ENCODE peak calls at places on chromosome 11, in eight cellular contexts. One of them, this sample, is unnamed.

GRCh38 chr11:129230006-129230405 is 37.9 kb upstream of the ARHGAP32 start:
- DNase-seq in OCI-LY7: no peak
- DNase-seq in pancreas: no peak
- DNase-seq in psoas muscle: no peak
- DNase-seq in HFF-Myc: no peak
- DNase-seq in dorsolateral prefrontal cortex: no peak
- DNase-seq in AG04449: no peak
- DNase-seq in upper lobe of left lung: no peak
- DNase-seq in this sample: no peak

GRCh38 chr11:64489831-64490441 is 101.1 kb upstream of the SLC22A12 start:
- DNase-seq in OCI-LY7: peak; percentile 41
- DNase-seq in pancreas: peak; percentile 86
- DNase-seq in psoas muscle: peak; percentile 66
- DNase-seq in HFF-Myc: no peak
- DNase-seq in dorsolateral prefrontal cortex: peak; percentile 57
- DNase-seq in AG04449: no peak
- DNase-seq in upper lobe of left lung: peak; percentile 85
- DNase-seq in this sample: no peak

GRCh38 chr11:41456288-41456687 is 3.2 kb downstream of the LRRC4C start:
- DNase-seq in OCI-LY7: no peak
- DNase-seq in pancreas: no peak
- DNase-seq in psoas muscle: no peak
- DNase-seq in HFF-Myc: no peak
- DNase-seq in dorsolateral prefrontal cortex: no peak
- DNase-seq in AG04449: no peak
- DNase-seq in upper lobe of left lung: no peak
- DNase-seq in this sample: no peak

GRCh38 chr11:64644348-64645242 is 53.6 kb downstream of the SLC22A12 start:
- DNase-seq in OCI-LY7: peak; percentile 37
- DNase-seq in pancreas: no peak
- DNase-seq in psoas muscle: no peak
- DNase-seq in HFF-Myc: no peak
- DNase-seq in dorsolateral prefrontal cortex: no peak
- DNase-seq in AG04449: no peak
- DNase-seq in upper lobe of left lung: no peak
- DNase-seq in this sample: no peak

GRCh38 chr11:24645563-24645962 is 148.7 kb downstream of the LUZP2 start:
- DNase-seq in OCI-LY7: no peak
- DNase-seq in pancreas: no peak
- DNase-seq in psoas muscle: no peak
- DNase-seq in HFF-Myc: no peak
- DNase-seq in dorsolateral prefrontal cortex: no peak
- DNase-seq in AG04449: no peak
- DNase-seq in upper lobe of left lung: no peak
- DNase-seq in this sample: no peak

GRCh38 chr11:40434941-40435340 is 1024.5 kb downstream of the LRRC4C start:
- DNase-seq in OCI-LY7: no peak
- DNase-seq in pancreas: no peak
- DNase-seq in psoas muscle: no peak
- DNase-seq in HFF-Myc: no peak
- DNase-seq in dorsolateral prefrontal cortex: no peak
- DNase-seq in AG04449: no peak
- DNase-seq in upper lobe of left lung: no peak
- DNase-seq in this sample: no peak

GRCh38 chr11:119316017-119316728 is 757 bp downstream of the MCAM start:
- DNase-seq in OCI-LY7: no peak
- DNase-seq in pancreas: no peak
- DNase-seq in psoas muscle: peak; percentile 76
- DNase-seq in HFF-Myc: no peak
- DNase-seq in dorsolateral prefrontal cortex: peak; percentile 87
- DNase-seq in AG04449: no peak
- DNase-seq in upper lobe of left lung: peak; percentile 80
- DNase-seq in this sample: no peak

GRCh38 chr11:116424615-116425261 is 348.0 kb downstream of the BUD13 start:
- DNase-seq in OCI-LY7: no peak
- DNase-seq in pancreas: no peak
- DNase-seq in psoas muscle: no peak
- DNase-seq in HFF-Myc: no peak
- DNase-seq in dorsolateral prefrontal cortex: no peak
- DNase-seq in AG04449: no peak
- DNase-seq in upper lobe of left lung: no peak
- DNase-seq in this sample: no peak

GRCh38 chr11:105181521-105181920 is 42.0 kb upstream of the CARD18 start:
- DNase-seq in OCI-LY7: no peak
- DNase-seq in pancreas: no peak
- DNase-seq in psoas muscle: no peak
- DNase-seq in HFF-Myc: no peak
- DNase-seq in dorsolateral prefrontal cortex: no peak
- DNase-seq in AG04449: peak; percentile 17
- DNase-seq in upper lobe of left lung: no peak
- DNase-seq in this sample: no peak

GRCh38 chr11:67484847-67485311 is 2.1 kb downstream of the AIP start:
- DNase-seq in OCI-LY7: peak; percentile 85
- DNase-seq in pancreas: no peak
- DNase-seq in psoas muscle: no peak
- DNase-seq in HFF-Myc: no peak
- DNase-seq in dorsolateral prefrontal cortex: no peak
- DNase-seq in AG04449: no peak
- DNase-seq in upper lobe of left lung: no peak
- DNase-seq in this sample: no peak

GRCh38 chr11:129790131-129790530 is 25.5 kb upstream of the TMEM45B start:
- DNase-seq in OCI-LY7: no peak
- DNase-seq in pancreas: no peak
- DNase-seq in psoas muscle: no peak
- DNase-seq in HFF-Myc: no peak
- DNase-seq in dorsolateral prefrontal cortex: no peak
- DNase-seq in AG04449: no peak
- DNase-seq in upper lobe of left lung: no peak
- DNase-seq in this sample: no peak

GRCh38 chr11:2466869-2467694 is 22.3 kb downstream of the KCNQ1 start:
- DNase-seq in OCI-LY7: no peak
- DNase-seq in pancreas: no peak
- DNase-seq in psoas muscle: no peak
- DNase-seq in HFF-Myc: no peak
- DNase-seq in dorsolateral prefrontal cortex: no peak
- DNase-seq in AG04449: no peak
- DNase-seq in upper lobe of left lung: peak; percentile 63
- DNase-seq in this sample: no peak

DNA sequence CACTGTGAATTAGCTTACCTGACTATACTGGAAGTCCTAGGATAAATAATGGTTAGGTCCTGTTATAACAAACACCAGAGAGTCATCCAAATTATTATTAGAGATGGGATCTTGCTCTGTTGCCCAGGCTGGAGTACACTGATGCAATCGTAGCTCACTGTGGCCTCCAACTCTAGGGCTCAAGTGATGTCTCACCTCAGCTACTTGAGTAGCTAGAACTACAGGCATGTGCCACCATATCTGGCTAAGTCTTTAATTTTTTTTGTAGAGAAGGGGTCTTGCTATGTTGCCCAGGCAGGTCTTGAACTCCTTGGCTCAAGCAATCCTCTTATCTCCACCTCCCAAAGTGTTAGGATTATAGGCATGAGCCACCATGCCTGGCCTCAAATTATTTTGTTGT is 37.2 kb downstream of the OSBP start:
- DNase-seq in OCI-LY7: no peak
- DNase-seq in pancreas: no peak
- DNase-seq in psoas muscle: no peak
- DNase-seq in HFF-Myc: no peak
- DNase-seq in dorsolateral prefrontal cortex: no peak
- DNase-seq in AG04449: no peak
- DNase-seq in upper lobe of left lung: no peak
- DNase-seq in this sample: no peak
- TF ChIP-seq CTCF in OCI-LY7: no peak
- TF ChIP-seq CTCF in pancreas: no peak
- TF ChIP-seq CTCF in psoas muscle: no peak
- TF ChIP-seq CTCF in HFF-Myc: no peak
- TF ChIP-seq CTCF in dorsolateral prefrontal cortex: no peak
- TF ChIP-seq CTCF in AG04449: no peak
- TF ChIP-seq CTCF in upper lobe of left lung: no peak
- TF ChIP-seq CTCF in this sample: no peak

DNA sequence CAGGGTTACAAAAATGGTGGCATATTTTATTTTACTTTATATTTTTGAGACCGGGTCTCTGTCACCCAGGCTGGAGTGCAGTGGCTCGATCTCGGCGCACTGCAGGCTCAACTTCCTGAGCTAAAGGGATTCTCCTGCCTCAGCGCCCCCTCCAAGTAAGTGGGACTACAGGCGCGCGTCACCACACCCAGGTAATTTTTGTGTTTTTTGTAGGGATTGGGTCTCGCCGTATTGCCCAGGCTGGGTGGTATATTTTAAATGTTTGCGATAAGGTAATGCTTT is 652 bp upstream of the FOSL1 start:
- DNase-seq in OCI-LY7: no peak
- DNase-seq in pancreas: no peak
- DNase-seq in psoas muscle: no peak
- DNase-seq in HFF-Myc: no peak
- DNase-seq in dorsolateral prefrontal cortex: no peak
- DNase-seq in AG04449: no peak
- DNase-seq in upper lobe of left lung: no peak
- DNase-seq in this sample: no peak
- H3K4me3 ChIP-seq in OCI-LY7: no peak overlapping the region
- H3K4me3 ChIP-seq in pancreas: no peak overlapping the region
- H3K4me3 ChIP-seq in psoas muscle: peak overlapping the region; percentile 82
- H3K4me3 ChIP-seq in HFF-Myc: peak overlapping the region; percentile 71
- H3K4me3 ChIP-seq in dorsolateral prefrontal cortex: peak overlapping the region; percentile 42
- H3K4me3 ChIP-seq in AG04449: peak overlapping the region; percentile 98
- H3K4me3 ChIP-seq in upper lobe of left lung: peak overlapping the region; percentile 69
- H3K4me3 ChIP-seq in this sample: peak overlapping the region; percentile 70

GRCh38 chr11:35305670-35306382 is 113.5 kb downstream of the SLC1A2 start:
- DNase-seq in OCI-LY7: peak; percentile 42
- DNase-seq in pancreas: no peak
- DNase-seq in psoas muscle: no peak
- DNase-seq in HFF-Myc: no peak
- DNase-seq in dorsolateral prefrontal cortex: no peak
- DNase-seq in AG04449: no peak
- DNase-seq in upper lobe of left lung: no peak
- DNase-seq in this sample: peak; percentile 32
- TF ChIP-seq CTCF in OCI-LY7: peak; percentile 73
- TF ChIP-seq CTCF in pancreas: no peak
- TF ChIP-seq CTCF in psoas muscle: no peak
- TF ChIP-seq CTCF in HFF-Myc: peak; percentile 64
- TF ChIP-seq CTCF in dorsolateral prefrontal cortex: peak; percentile 6
- TF ChIP-seq CTCF in AG04449: peak; percentile 60
- TF ChIP-seq CTCF in upper lobe of left lung: peak; percentile 24
- TF ChIP-seq CTCF in this sample: peak; percentile 71

DNA sequence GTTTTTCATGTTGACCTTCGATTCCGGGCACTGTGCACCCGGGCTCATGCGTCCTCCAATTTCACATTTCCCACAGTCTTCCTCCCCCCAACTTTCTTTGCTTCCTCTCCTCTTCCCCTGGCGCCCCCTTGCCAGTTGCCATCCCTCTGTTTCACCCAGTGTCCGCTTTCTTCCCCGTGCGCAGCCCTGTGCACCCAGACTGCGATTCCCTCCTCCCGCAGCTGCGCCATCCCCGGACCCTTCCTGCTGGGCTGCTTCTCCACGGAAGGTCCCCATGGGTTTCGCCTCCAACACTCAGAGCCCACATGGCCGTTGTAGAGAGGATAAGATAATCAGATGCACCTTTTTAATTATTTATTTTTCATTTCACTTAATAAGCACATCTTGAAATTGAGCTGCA is 791.1 kb downstream of the NTM start:
- DNase-seq in OCI-LY7: no peak
- DNase-seq in pancreas: no peak
- DNase-seq in psoas muscle: no peak
- DNase-seq in HFF-Myc: no peak
- DNase-seq in dorsolateral prefrontal cortex: no peak
- DNase-seq in AG04449: no peak
- DNase-seq in upper lobe of left lung: peak; percentile 51
- DNase-seq in this sample: no peak
- H3K4me3 ChIP-seq in OCI-LY7: no peak overlapping the region
- H3K4me3 ChIP-seq in pancreas: no peak overlapping the region
- H3K4me3 ChIP-seq in psoas muscle: no peak overlapping the region
- H3K4me3 ChIP-seq in HFF-Myc: no peak overlapping the region
- H3K4me3 ChIP-seq in dorsolateral prefrontal cortex: no peak overlapping the region
- H3K4me3 ChIP-seq in AG04449: no peak overlapping the region
- H3K4me3 ChIP-seq in upper lobe of left lung: no peak overlapping the region
- H3K4me3 ChIP-seq in this sample: no peak overlapping the region

DNA sequence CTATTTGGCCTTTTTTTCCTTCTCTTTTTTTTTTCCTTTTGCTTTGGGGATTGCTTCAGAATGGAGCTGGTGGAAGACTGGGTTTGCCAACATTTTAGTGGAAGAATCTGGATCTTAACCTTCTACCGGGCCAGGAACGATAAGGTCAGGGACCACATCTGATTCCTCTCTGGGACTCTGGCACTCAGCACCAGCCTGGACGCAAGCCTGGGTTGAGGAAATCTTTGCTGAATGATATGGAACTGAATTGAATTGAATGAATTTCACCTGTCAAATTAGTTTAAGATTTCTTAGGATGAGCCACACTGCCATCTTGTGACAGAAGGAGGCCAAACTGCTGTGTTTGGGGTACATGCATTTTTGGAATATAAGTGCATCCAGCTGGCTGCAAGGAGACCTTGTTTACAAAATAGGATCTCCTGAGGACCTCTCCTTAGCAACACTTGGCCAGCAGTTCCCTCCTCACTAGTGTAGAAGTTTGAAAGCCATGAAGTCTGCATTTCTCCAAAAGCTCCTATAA is 30.4 kb downstream of the TPBGL start:
- DNase-seq in OCI-LY7: peak; percentile 51
- DNase-seq in pancreas: peak; percentile 7
- DNase-seq in psoas muscle: peak; percentile 23
- DNase-seq in HFF-Myc: no peak
- DNase-seq in dorsolateral prefrontal cortex: peak; percentile 5
- DNase-seq in AG04449: no peak
- DNase-seq in upper lobe of left lung: no peak
- DNase-seq in this sample: no peak
- TF ChIP-seq CTCF in OCI-LY7: peak; percentile 82
- TF ChIP-seq CTCF in pancreas: no peak
- TF ChIP-seq CTCF in psoas muscle: no peak
- TF ChIP-seq CTCF in HFF-Myc: peak; percentile 17
- TF ChIP-seq CTCF in dorsolateral prefrontal cortex: peak; percentile 19
- TF ChIP-seq CTCF in AG04449: peak; percentile 5
- TF ChIP-seq CTCF in upper lobe of left lung: no peak
- TF ChIP-seq CTCF in this sample: peak; percentile 53

GRCh38 chr11:123246749-123247497 is 51.9 kb upstream of the CLMP start:
- DNase-seq in OCI-LY7: peak; percentile 85
- DNase-seq in pancreas: peak; percentile 89
- DNase-seq in psoas muscle: peak; percentile 83
- DNase-seq in HFF-Myc: peak; percentile 41
- DNase-seq in dorsolateral prefrontal cortex: peak; percentile 77
- DNase-seq in AG04449: no peak
- DNase-seq in upper lobe of left lung: peak; percentile 68
- DNase-seq in this sample: peak; percentile 64
- H3K4me3 ChIP-seq in OCI-LY7: no peak overlapping the region
- H3K4me3 ChIP-seq in pancreas: no peak overlapping the region
- H3K4me3 ChIP-seq in psoas muscle: peak overlapping the region; percentile 23
- H3K4me3 ChIP-seq in HFF-Myc: no peak overlapping the region
- H3K4me3 ChIP-seq in dorsolateral prefrontal cortex: no peak overlapping the region
- H3K4me3 ChIP-seq in AG04449: no peak overlapping the region
- H3K4me3 ChIP-seq in upper lobe of left lung: no peak overlapping the region
- H3K4me3 ChIP-seq in this sample: no peak overlapping the region

This sample was measured in astrocyte of the cerebellum.